ENCODE peak calls at places on chromosome 13, in eight cellular contexts. G, X, H, M, S, R, P and I are unnamed samples.

GRCh38 chr13:102814793-102815192 is 15.9 kb downstream of the BIVM start:
- DNase-seq in X (no peak), H (no peak), R (no peak), M (no peak), P (no peak), G (no peak), S (no peak), I (no peak)

GRCh38 chr13:79519252-79519651 is 38.3 kb downstream of the NDFIP2 start:
- DNase-seq in H (no peak), P (no peak), R (no peak), S (no peak), M (no peak), G (no peak), X (no peak), I (peak)

GRCh38 chr13:47211106-47211505 is 314.3 kb upstream of the HTR2A start:
- DNase-seq in R (no peak), G (no peak), M (no peak), H (no peak), P (no peak), S (no peak), X (no peak), I (peak)

GRCh38 chr13:46354143-46355087 is 32.6 kb downstream of the RUBCNL start:
- DNase-seq in H (no peak), P (no peak), M (no peak), R (no peak), G (no peak), S (no peak), X (no peak), I (peak)

GRCh38 chr13:60655268-60655667 is 258.2 kb downstream of the TDRD3 start:
- DNase-seq in P (no peak), M (no peak), R (no peak), S (no peak), X (no peak), G (no peak), H (no peak), I (no peak)

GRCh38 chr13:27556109-27556508 is 64.2 kb downstream of the LNX2 start:
- DNase-seq in X (no peak), S (no peak), M (no peak), R (no peak), P (no peak), H (no peak), G (no peak), I (peak)

GRCh38 chr13:38849316-38849715 is 141.3 kb downstream of the STOML3 start:
- DNase-seq in G (no peak), P (no peak), H (no peak), X (no peak), R (no peak), S (no peak), M (no peak), I (peak)

GRCh38 chr13:57630661-57631606 is 610 bp upstream of the PCDH17 start:
- DNase-seq in X (peak), G (no peak), R (peak), H (no peak), S (no peak), P (no peak), M (no peak), I (no peak)

GRCh38 chr13:77833331-77833863 is 85.2 kb downstream of the EDNRB start:
- DNase-seq in H (no peak), S (no peak), M (no peak), G (no peak), X (peak), P (no peak), R (no peak), I (peak)

GRCh38 chr13:106372199-106373160 is 163.0 kb downstream of the EFNB2 start:
- DNase-seq in R (no peak), X (no peak), G (no peak), H (no peak), S (no peak), M (no peak), P (no peak), I (peak)

GRCh38 chr13:83024955-83025594 is 857.2 kb downstream of the SLITRK1 start:
- DNase-seq in S (no peak), M (no peak), P (no peak), R (no peak), H (no peak), G (no peak), X (no peak), I (no peak)

GRCh38 chr13:57418067-57418677 is 213.4 kb upstream of the PCDH17 start:
- DNase-seq in R (no peak), G (no peak), H (no peak), X (no peak), S (no peak), P (no peak), M (peak), I (no peak)

GRCh38 chr13:30097695-30098094 is 209.7 kb downstream of the KATNAL1 start:
- DNase-seq in X (no peak), G (no peak), R (no peak), S (no peak), M (no peak), H (no peak), P (no peak), I (no peak)

GRCh38 chr13:36998624-36999041 is 507 bp downstream of the ALG5 start:
- DNase-seq in X (no peak), S (no peak), P (no peak), M (peak), H (peak), R (peak), G (peak), I (no peak)

GRCh38 chr13:76813874-76814273 is 72.3 kb downstream of the KCTD12 start:
- DNase-seq in P (no peak), R (no peak), G (no peak), X (no peak), S (no peak), H (no peak), M (peak), I (no peak)